ENCODE peak calls at places on chromosomes 11 and 22, in eight cellular contexts. W is brain microvascular endothelial cell; D is mesendoderm; Y is right lobe of liver; X is spleen; O is CD8-positive, alpha-beta memory T cell; C is endodermal cell; B is CD4-positive, CD25-positive, alpha-beta regulatory T cell. J is an unnamed sample. For H3K27me3, the result is how much of the 10 kb centered on the place peaks cover.

GRCh38 chr22:37782340-37783168 is 25.2 kb upstream of the GCAT start:
- DNase-seq in W (no peak), D (no peak), Y (no peak), X (no peak), O (no peak), C (peak), B (no peak), J (no peak)

GRCh38 chr11:13388741-13389140 is 74.3 kb downstream of the BTBD10 start:
- DNase-seq in W (no peak), D (no peak), Y (no peak), X (no peak), O (no peak), C (no peak), B (no peak), J (no peak)

GRCh38 chr22:36900880-36901279 is 12.5 kb upstream of the CSF2RB start:
- DNase-seq in W (no peak), D (peak), Y (no peak), X (no peak), O (no peak), C (peak), B (no peak), J (no peak)

GRCh38 chr11:113876798-113877672 is 1.7 kb upstream of the USP28 start:
- DNase-seq in W (no peak), D (no peak), Y (no peak), X (no peak), O (no peak), C (peak), B (peak), J (no peak)

GRCh38 chr11:43245471-43245870 is 66.3 kb upstream of the API5 start:
- DNase-seq in W (no peak), D (no peak), Y (no peak), X (no peak), O (no peak), C (no peak), B (no peak), J (no peak)

GRCh38 chr11:128422576-128423370 is 164.6 kb downstream of the ETS1 start:
- DNase-seq in W (no peak), D (peak), Y (no peak), X (peak), O (peak), C (peak), B (peak), J (no peak)

GRCh38 chr22:41757507-41757906 is 43.0 kb upstream of the CCDC134 start:
- DNase-seq in W (no peak), D (no peak), Y (no peak), X (no peak), O (no peak), C (no peak), B (no peak), J (no peak)

GRCh38 chr11:705646-706438 is at the start of gene EPS8L2:
- DNase-seq in W (no peak), D (no peak), Y (peak), X (peak), O (no peak), C (peak), B (no peak), J (no peak)

GRCh38 chr11:59706518-59707285 is 6.9 kb downstream of the OR10V1 start:
- DNase-seq in W (peak), D (no peak), Y (no peak), X (no peak), O (no peak), C (no peak), B (no peak), J (no peak)

GRCh38 chr11:125514336-125515101 is 18.5 kb upstream of the FEZ1 start:
- DNase-seq in W (peak), D (peak), Y (no peak), X (no peak), O (peak), C (no peak), B (peak), J (no peak)

DNA sequence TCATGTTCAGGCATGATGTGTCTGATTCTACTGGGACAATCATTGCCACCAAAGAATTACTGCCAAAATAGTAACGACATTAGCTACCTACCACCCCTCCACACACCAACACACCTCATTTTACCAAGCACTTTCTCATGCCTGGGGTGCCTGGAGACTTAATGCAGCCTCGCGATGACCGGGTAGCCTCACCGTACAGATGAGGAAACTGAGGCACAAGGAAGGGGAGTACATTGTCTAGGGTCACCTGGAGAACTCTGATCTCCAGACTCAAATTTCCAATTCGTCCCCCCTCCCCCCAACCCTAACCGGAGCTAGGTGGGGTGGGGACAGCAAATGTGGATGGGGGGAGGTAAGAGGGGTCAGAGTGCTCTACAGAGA is 2.7 kb upstream of the RTN4RL2 start:
- DNase-seq in W (no peak), D (no peak), Y (no peak), X (peak), O (no peak), C (no peak), B (no peak), J (no peak)
- H3K27me3 ChIP-seq in W (under half), D (under half), Y (under half), X (under half), O (under half), C (half or more), B (under half), J (under half)

GRCh38 chr11:75351541-75352416 is at the start of gene ARRB1:
- DNase-seq in W (peak), D (peak), Y (peak), X (peak), O (peak), C (peak), B (peak), J (no peak)

GRCh38 chr11:75355051-75355450 is 3.6 kb upstream of the ARRB1 start:
- DNase-seq in W (no peak), D (no peak), Y (no peak), X (peak), O (no peak), C (peak), B (no peak), J (no peak)

GRCh38 chr11:75350122-75350742 is 1.2 kb downstream of the ARRB1 start:
- DNase-seq in W (no peak), D (no peak), Y (no peak), X (peak), O (no peak), C (peak), B (no peak), J (no peak)

GRCh38 chr11:75350743-75351540 is 519 bp downstream of the ARRB1 start:
- DNase-seq in W (no peak), D (peak), Y (peak), X (peak), O (peak), C (peak), B (peak), J (peak)

GRCh38 chr11:75352417-75353206 is 1.2 kb upstream of the ARRB1 start:
- DNase-seq in W (no peak), D (no peak), Y (no peak), X (peak), O (no peak), C (peak), B (no peak), J (no peak)
- H3K27ac ChIP-seq in W (no peak), D (peak), Y (peak), X (peak), O (peak), C (no peak), B (peak), J (peak)

GRCh38 chr11:33375236-33375635 is 118.1 kb downstream of the HIPK3 start:
- DNase-seq in W (no peak), D (no peak), Y (no peak), X (no peak), O (no peak), C (peak), B (no peak), J (no peak)
- H3K27me3 ChIP-seq in W (under half), D (under half), Y (under half), X (under half), O (under half), C (under half), B (under half), J (under half)

GRCh38 chr22:20254975-20255946 is 12.9 kb downstream of the RTN4R start:
- DNase-seq in W (no peak), D (no peak), Y (no peak), X (no peak), O (no peak), C (no peak), B (no peak), J (no peak)
- H3K27ac ChIP-seq in W (no peak), D (no peak), Y (no peak), X (no peak), O (no peak), C (no peak), B (no peak), J (peak)

GRCh38 chr11:118247041-118247440 is 5.1 kb downstream of the MPZL3 start:
- DNase-seq in W (no peak), D (no peak), Y (no peak), X (no peak), O (no peak), C (no peak), B (no peak), J (no peak)

GRCh38 chr11:118243161-118243560 is 9.0 kb downstream of the MPZL3 start:
- DNase-seq in W (no peak), D (peak), Y (no peak), X (no peak), O (no peak), C (no peak), B (no peak), J (no peak)

GRCh38 chr11:118243993-118244762 is 8.0 kb downstream of the MPZL3 start:
- DNase-seq in W (no peak), D (no peak), Y (no peak), X (no peak), O (no peak), C (no peak), B (no peak), J (no peak)

GRCh38 chr11:118241191-118242098 is 10.7 kb downstream of the MPZL3 start:
- DNase-seq in W (no peak), D (peak), Y (no peak), X (peak), O (peak), C (no peak), B (peak), J (no peak)

GRCh38 chr11:118245946-118246562 is 6.1 kb downstream of the MPZL3 start:
- DNase-seq in W (no peak), D (no peak), Y (no peak), X (no peak), O (no peak), C (no peak), B (no peak), J (no peak)
- H3K27me3 ChIP-seq in W (under half), D (under half), Y (under half), X (under half), O (under half), C (half or more), B (under half), J (under half)

DNA sequence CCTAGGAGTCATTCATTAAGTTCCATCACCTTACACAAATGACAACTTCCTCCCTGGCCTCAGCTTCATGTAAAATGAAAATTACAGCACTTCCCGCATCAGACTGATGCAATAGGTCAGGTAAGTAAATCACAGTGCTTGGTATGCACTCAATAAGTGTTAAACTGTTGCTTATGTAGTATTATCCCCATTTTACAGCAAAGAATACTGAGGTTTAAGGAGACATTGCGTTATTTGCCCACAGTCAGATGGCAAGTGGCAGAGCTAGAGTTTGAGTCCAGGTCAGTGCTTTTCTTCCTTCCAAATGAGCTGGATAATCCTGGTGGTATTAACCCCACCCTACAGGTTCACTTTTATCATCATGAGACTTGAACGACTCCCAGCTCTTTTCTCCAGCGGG is 29.7 kb downstream of the WT1 start:
- DNase-seq in W (no peak), D (no peak), Y (no peak), X (no peak), O (no peak), C (no peak), B (no peak), J (no peak)
- H3K27ac ChIP-seq in W (no peak), D (no peak), Y (no peak), X (no peak), O (no peak), C (no peak), B (no peak), J (no peak)

GRCh38 chr22:38968801-38969200 is 11.4 kb downstream of the APOBEC3A start:
- DNase-seq in W (no peak), D (no peak), Y (no peak), X (peak), O (no peak), C (no peak), B (no peak), J (no peak)
- H3K27me3 ChIP-seq in W (under half), D (under half), Y (under half), X (under half), O (under half), C (under half), B (under half), J (under half)

J was measured in dorsolateral prefrontal cortex.